ENCODE peak calls at places on chromosomes 7 and 10, in eight cellular contexts. Q, X, Y, G, I, Z, S and C are unnamed samples.

GRCh38 chr10:129843131-129843541 is 120.9 kb downstream of the EBF3 start:
- DNase-seq in Q (no peak), X (no peak), Y (no peak), G (no peak), I (no peak), Z (no peak), S (no peak), C (no peak)

GRCh38 chr7:76069238-76069638 is 21.3 kb downstream of the MDH2 start:
- DNase-seq in Q (peak; percentile 39), X (peak; percentile 93), Y (no peak), G (peak; percentile 97), I (peak; percentile 78), Z (no peak), S (no peak), C (peak; percentile 54)

GRCh38 chr7:106793015-106793651 is 71.9 kb upstream of the PIK3CG start:
- DNase-seq in Q (peak; percentile 59), X (peak; percentile 12), Y (no peak), G (peak; percentile 33), I (peak; percentile 33), Z (no peak), S (no peak), C (no peak)

GRCh38 chr7:4906682-4907081 is 23.2 kb upstream of the RADIL start:
- DNase-seq in Q (no peak), X (no peak), Y (no peak), G (no peak), I (no peak), Z (no peak), S (no peak), C (no peak)

GRCh38 chr7:151299940-151300665 is 41.5 kb upstream of the NUB1 start:
- DNase-seq in Q (no peak), X (no peak), Y (no peak), G (no peak), I (no peak), Z (no peak), S (no peak), C (no peak)

GRCh38 chr7:16891874-16892620 is 10.3 kb upstream of the AGR3 start:
- DNase-seq in Q (no peak), X (no peak), Y (no peak), G (no peak), I (no peak), Z (no peak), S (no peak), C (no peak)

GRCh38 chr10:49398000-49398861 is 2.3 kb upstream of the DRGX start:
- DNase-seq in Q (peak; percentile 88), X (peak; percentile 57), Y (peak; percentile 60), G (peak; percentile 28), I (peak; percentile 61), Z (peak; percentile 37), S (peak; percentile 75), C (no peak)

GRCh38 chr10:42454313-42454712 is 184.1 kb downstream of the ZNF33B start:
- DNase-seq in Q (no peak), X (no peak), Y (no peak), G (no peak), I (no peak), Z (no peak), S (no peak), C (no peak)

GRCh38 chr10:46319383-46319782 is 32.6 kb downstream of the ANTXRL start:
- DNase-seq in Q (no peak), X (no peak), Y (no peak), G (no peak), I (no peak), Z (no peak), S (no peak), C (no peak)

GRCh38 chr7:120873367-120873766 is 15.4 kb upstream of the TSPAN12 start:
- DNase-seq in Q (no peak), X (no peak), Y (no peak), G (no peak), I (no peak), Z (no peak), S (peak; percentile 49), C (no peak)

GRCh38 chr7:54839538-54840213 is 80.7 kb upstream of the SEC61G start:
- DNase-seq in Q (no peak), X (peak; percentile 73), Y (peak; percentile 58), G (peak; percentile 56), I (peak; percentile 39), Z (no peak), S (no peak), C (peak; percentile 27)

GRCh38 chr7:66950763-66951162 is 29.7 kb downstream of the TMEM248 start:
- DNase-seq in Q (no peak), X (no peak), Y (no peak), G (peak; percentile 15), I (no peak), Z (no peak), S (no peak), C (no peak)

GRCh38 chr7:14761506-14762296 is 140.8 kb downstream of the DGKB start:
- DNase-seq in Q (no peak), X (peak; percentile 54), Y (no peak), G (peak; percentile 79), I (peak; percentile 72), Z (no peak), S (no peak), C (no peak)

GRCh38 chr7:132683967-132684690 is 107.9 kb upstream of the PLXNA4 start:
- DNase-seq in Q (no peak), X (no peak), Y (no peak), G (no peak), I (no peak), Z (no peak), S (no peak), C (no peak)

GRCh38 chr7:158413962-158414961 is 173.4 kb downstream of the PTPRN2 start:
- DNase-seq in Q (no peak), X (no peak), Y (no peak), G (no peak), I (no peak), Z (no peak), S (peak; percentile 39), C (no peak)

GRCh38 chr7:106752345-106752744 is 91.4 kb upstream of the CCDC71L start:
- DNase-seq in Q (no peak), X (no peak), Y (no peak), G (no peak), I (no peak), Z (no peak), S (no peak), C (no peak)

GRCh38 chr7:80183900-80184685 is 49.5 kb downstream of the GNAI1 start:
- DNase-seq in Q (no peak), X (no peak), Y (no peak), G (no peak), I (no peak), Z (no peak), S (no peak), C (no peak)

GRCh38 chr10:8065651-8066050 is 11.2 kb downstream of the GATA3 start:
- DNase-seq in Q (no peak), X (peak; percentile 74), Y (no peak), G (no peak), I (no peak), Z (no peak), S (no peak), C (no peak)

GRCh38 chr7:16271990-16272665 is 149.2 kb downstream of the CRPPA start:
- DNase-seq in Q (no peak), X (peak; percentile 44), Y (no peak), G (peak; percentile 8), I (no peak), Z (no peak), S (peak; percentile 2), C (no peak)

GRCh38 chr10:21363753-21364104 is 161.8 kb downstream of the SKIDA1 start:
- DNase-seq in Q (no peak), X (peak; percentile 52), Y (no peak), G (no peak), I (peak; percentile 65), Z (no peak), S (no peak), C (no peak)
- H3K4me3 ChIP-seq in Q (no peak overlapping the region), X (peak overlapping the region; percentile 6), Y (no peak overlapping the region), G (no peak overlapping the region), I (peak overlapping the region; percentile 36), Z (no peak overlapping the region), S (peak overlapping the region; percentile 19), C (no peak overlapping the region)

GRCh38 chr10:102732661-102733060 is 11.1 kb upstream of the WBP1L start:
- DNase-seq in Q (no peak), X (no peak), Y (no peak), G (no peak), I (no peak), Z (no peak), S (no peak), C (no peak)
- H3K36me3 ChIP-seq in Q (peaks cover 61% of the 10 kb centered on the region), X (peaks cover 4% of the 10 kb centered on the region), Y (no peaks in the 10 kb centered on the region), G (peaks cover 10% of the 10 kb centered on the region), I (peaks cover 3% of the 10 kb centered on the region), Z (peaks cover 7% of the 10 kb centered on the region), S (peaks cover 82% of the 10 kb centered on the region), C (peaks cover 21% of the 10 kb centered on the region)

GRCh38 chr10:114024876-114025609 is 18.6 kb upstream of the ADRB1 start:
- DNase-seq in Q (no peak), X (no peak), Y (no peak), G (peak; percentile 20), I (peak; percentile 52), Z (no peak), S (no peak), C (no peak)
- H3K4me1 ChIP-seq in Q (peaks cover 5% of the 10 kb centered on the region), X (peaks cover 39% of the 10 kb centered on the region), Y (peaks cover 11% of the 10 kb centered on the region), G (no peaks in the 10 kb centered on the region), I (peaks cover 40% of the 10 kb centered on the region), Z (peaks cover 14% of the 10 kb centered on the region), S (no peaks in the 10 kb centered on the region), C (no peaks in the 10 kb centered on the region)

GRCh38 chr10:101829561-101830315 is 11.5 kb upstream of the OGA start:
- DNase-seq in Q (peak; percentile 87), X (no peak), Y (peak; percentile 58), G (no peak), I (peak; percentile 10), Z (peak; percentile 66), S (peak; percentile 70), C (peak; percentile 37)

GRCh38 chr10:101827919-101828600 is 9.8 kb upstream of the OGA start:
- DNase-seq in Q (no peak), X (no peak), Y (no peak), G (no peak), I (no peak), Z (no peak), S (no peak), C (no peak)

GRCh38 chr10:101826852-101827434 is 8.7 kb upstream of the OGA start:
- DNase-seq in Q (peak; percentile 1), X (no peak), Y (no peak), G (no peak), I (no peak), Z (no peak), S (no peak), C (no peak)

GRCh38 chr10:101830322-101831168 is 12.3 kb upstream of the OGA start:
- DNase-seq in Q (peak; percentile 87), X (peak; percentile 77), Y (peak; percentile 93), G (peak; percentile 88), I (peak; percentile 92), Z (peak; percentile 92), S (peak; percentile 86), C (peak; percentile 60)

DNA sequence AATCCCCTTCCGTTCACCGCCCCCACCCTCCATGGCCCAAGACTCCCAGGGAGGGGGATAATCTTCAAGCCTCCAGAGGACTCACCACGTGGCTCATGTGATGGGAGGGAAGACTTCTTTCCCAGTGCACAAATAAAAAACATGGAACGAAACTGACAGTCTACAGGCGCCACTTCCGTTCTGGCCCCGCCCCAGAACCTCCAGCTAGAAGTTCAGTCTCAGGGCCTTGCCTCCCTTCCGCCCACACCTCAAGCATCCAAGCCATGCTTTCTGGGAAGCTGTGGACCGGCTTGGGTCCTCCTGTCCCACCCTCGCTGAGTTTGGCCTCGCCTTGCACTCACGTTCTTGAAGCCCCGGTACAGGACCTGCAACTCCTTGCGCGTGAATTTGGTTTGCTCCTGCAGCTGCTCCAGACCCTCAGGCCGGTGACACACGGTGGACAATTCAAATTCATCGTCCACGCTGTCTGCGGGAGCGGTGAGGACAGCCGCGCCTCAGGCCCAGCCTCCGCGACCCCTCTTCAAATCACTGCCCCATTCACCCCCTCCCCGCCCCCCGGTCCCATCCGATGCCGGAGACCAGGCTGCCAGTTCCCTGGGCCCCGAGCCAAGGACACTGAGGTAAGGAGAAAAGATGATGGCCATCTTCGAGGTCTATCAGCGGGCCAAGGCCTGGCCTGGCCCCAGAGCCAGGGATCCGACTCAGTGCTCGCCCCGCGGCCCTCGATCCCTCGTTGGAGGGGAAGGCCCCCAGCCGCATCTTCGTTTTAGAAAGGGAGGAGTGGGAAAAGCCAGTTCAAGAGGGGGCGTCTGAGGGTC is 10.7 kb upstream of the OGA start:
- DNase-seq in Q (peak; percentile 2), X (no peak), Y (no peak), G (no peak), I (no peak), Z (no peak), S (no peak), C (no peak)
- H3K4me3 ChIP-seq in Q (no peak overlapping the region), X (no peak overlapping the region), Y (peak overlapping the region; percentile 58), G (no peak overlapping the region), I (no peak overlapping the region), Z (no peak overlapping the region), S (no peak overlapping the region), C (peak overlapping the region; percentile 8)